ENCODE peak calls at places on chromosomes 13 and 19, in six cellular contexts. One of them, this sample, is unnamed.

GRCh38 chr19:14167594-14168138 is 31.3 kb upstream of the ASF1B start:
- DNase-seq in endodermal cell: no peak
- DNase-seq in T-helper 2 cell: peak
- DNase-seq in endothelial cell: no peak
- DNase-seq in GF-D8: no peak
- DNase-seq in DMS153: no peak
- DNase-seq in this sample: no peak

GRCh38 chr19:1768248-1768647 is 14.9 kb downstream of the ONECUT3 start:
- DNase-seq in endothelial cell: peak
- DNase-seq in DMS153: no peak
- DNase-seq in endodermal cell: peak
- DNase-seq in GF-D8: no peak
- DNase-seq in T-helper 2 cell: no peak
- DNase-seq in this sample: peak

GRCh38 chr19:7729831-7730285 is 2.1 kb downstream of the CLEC4G start:
- DNase-seq in T-helper 2 cell: no peak
- DNase-seq in endodermal cell: peak
- DNase-seq in endothelial cell: no peak
- DNase-seq in DMS153: no peak
- DNase-seq in GF-D8: no peak
- DNase-seq in this sample: no peak

GRCh38 chr13:44303681-44304432 is 69.8 kb upstream of the SERP2 start:
- DNase-seq in endodermal cell: no peak
- DNase-seq in endothelial cell: no peak
- DNase-seq in T-helper 2 cell: no peak
- DNase-seq in GF-D8: no peak
- DNase-seq in DMS153: no peak
- DNase-seq in this sample: no peak

GRCh38 chr13:49731766-49732165 is 40.5 kb upstream of the EBPL start:
- DNase-seq in T-helper 2 cell: no peak
- DNase-seq in GF-D8: no peak
- DNase-seq in endodermal cell: no peak
- DNase-seq in DMS153: no peak
- DNase-seq in endothelial cell: no peak
- DNase-seq in this sample: no peak

GRCh38 chr13:28475916-28476725 is 18.8 kb downstream of the FLT1 start:
- DNase-seq in DMS153: no peak
- DNase-seq in T-helper 2 cell: no peak
- DNase-seq in GF-D8: no peak
- DNase-seq in endodermal cell: no peak
- DNase-seq in endothelial cell: no peak
- DNase-seq in this sample: no peak

GRCh38 chr19:32339988-32340874 is 5.2 kb upstream of the ZNF507 start:
- DNase-seq in T-helper 2 cell: no peak
- DNase-seq in endodermal cell: peak
- DNase-seq in DMS153: peak
- DNase-seq in endothelial cell: peak
- DNase-seq in GF-D8: no peak
- DNase-seq in this sample: peak

GRCh38 chr13:44902793-44903192 is 86.5 kb downstream of the NUFIP1 start:
- DNase-seq in GF-D8: no peak
- DNase-seq in endodermal cell: no peak
- DNase-seq in DMS153: no peak
- DNase-seq in endothelial cell: no peak
- DNase-seq in T-helper 2 cell: no peak
- DNase-seq in this sample: no peak

GRCh38 chr19:47661161-47661560 is 52.1 kb upstream of the EHD2 start:
- DNase-seq in endothelial cell: no peak
- DNase-seq in endodermal cell: no peak
- DNase-seq in DMS153: no peak
- DNase-seq in T-helper 2 cell: no peak
- DNase-seq in GF-D8: no peak
- DNase-seq in this sample: no peak

GRCh38 chr19:2982983-2983350 is 5.6 kb downstream of the TLE6 start:
- DNase-seq in DMS153: peak
- DNase-seq in GF-D8: no peak
- DNase-seq in endodermal cell: peak
- DNase-seq in endothelial cell: no peak
- DNase-seq in T-helper 2 cell: no peak
- DNase-seq in this sample: no peak

GRCh38 chr19:47111081-47111589 is 2.4 kb downstream of the ZC3H4 start:
- DNase-seq in GF-D8: no peak
- DNase-seq in DMS153: no peak
- DNase-seq in T-helper 2 cell: peak
- DNase-seq in endodermal cell: peak
- DNase-seq in endothelial cell: no peak
- DNase-seq in this sample: no peak

GRCh38 chr19:39236527-39236926 is 8.3 kb downstream of the IFNL3 start:
- DNase-seq in GF-D8: no peak
- DNase-seq in endothelial cell: no peak
- DNase-seq in endodermal cell: no peak
- DNase-seq in T-helper 2 cell: peak
- DNase-seq in DMS153: no peak
- DNase-seq in this sample: no peak

GRCh38 chr19:50258918-50259372 is 55.5 kb downstream of the MYH14 start:
- DNase-seq in endothelial cell: no peak
- DNase-seq in DMS153: no peak
- DNase-seq in endodermal cell: peak
- DNase-seq in T-helper 2 cell: no peak
- DNase-seq in GF-D8: no peak
- DNase-seq in this sample: no peak

GRCh38 chr13:95480131-95480545 is 72.4 kb upstream of the CLDN10 start:
- DNase-seq in T-helper 2 cell: no peak
- DNase-seq in DMS153: no peak
- DNase-seq in GF-D8: peak
- DNase-seq in endodermal cell: no peak
- DNase-seq in endothelial cell: no peak
- DNase-seq in this sample: peak

GRCh38 chr13:45941261-45941660 is 89.7 kb upstream of the SIAH3 start:
- DNase-seq in endodermal cell: no peak
- DNase-seq in GF-D8: no peak
- DNase-seq in endothelial cell: no peak
- DNase-seq in DMS153: no peak
- DNase-seq in T-helper 2 cell: no peak
- DNase-seq in this sample: no peak

GRCh38 chr13:23674795-23675640 is 104.8 kb downstream of the TNFRSF19 start:
- DNase-seq in endodermal cell: no peak
- DNase-seq in DMS153: no peak
- DNase-seq in endothelial cell: no peak
- DNase-seq in GF-D8: no peak
- DNase-seq in T-helper 2 cell: no peak
- DNase-seq in this sample: no peak

GRCh38 chr19:42290523-42291436 is 11.2 kb upstream of the PRR19 start:
- DNase-seq in endothelial cell: peak
- DNase-seq in DMS153: no peak
- DNase-seq in T-helper 2 cell: peak
- DNase-seq in GF-D8: no peak
- DNase-seq in endodermal cell: peak
- DNase-seq in this sample: peak

GRCh38 chr13:102913924-102914628 is 68.2 kb downstream of the ERCC5 start:
- DNase-seq in T-helper 2 cell: no peak
- DNase-seq in endothelial cell: no peak
- DNase-seq in DMS153: no peak
- DNase-seq in GF-D8: no peak
- DNase-seq in endodermal cell: no peak
- DNase-seq in this sample: no peak

GRCh38 chr13:81487151-81487550 is 1146.2 kb upstream of the SPRY2 start:
- DNase-seq in T-helper 2 cell: no peak
- DNase-seq in DMS153: peak
- DNase-seq in endodermal cell: peak
- DNase-seq in GF-D8: no peak
- DNase-seq in endothelial cell: peak
- DNase-seq in this sample: peak

GRCh38 chr13:54232700-54233099 is 1204.1 kb downstream of the OLFM4 start:
- DNase-seq in T-helper 2 cell: no peak
- DNase-seq in DMS153: no peak
- DNase-seq in endothelial cell: no peak
- DNase-seq in GF-D8: no peak
- DNase-seq in endodermal cell: no peak
- DNase-seq in this sample: no peak

GRCh38 chr13:82569581-82569980 is 1312.7 kb downstream of the SLITRK1 start:
- DNase-seq in T-helper 2 cell: no peak
- DNase-seq in endodermal cell: no peak
- DNase-seq in DMS153: no peak
- DNase-seq in GF-D8: no peak
- DNase-seq in endothelial cell: no peak
- DNase-seq in this sample: no peak

GRCh38 chr19:11384778-11385129 is 640 bp upstream of the EPOR start:
- DNase-seq in endodermal cell: no peak
- DNase-seq in T-helper 2 cell: no peak
- DNase-seq in GF-D8: no peak
- DNase-seq in DMS153: no peak
- DNase-seq in endothelial cell: no peak
- DNase-seq in this sample: no peak

GRCh38 chr19:15177269-15178116 is 23.3 kb downstream of the NOTCH3 start:
- DNase-seq in endothelial cell: peak
- DNase-seq in DMS153: peak
- DNase-seq in GF-D8: peak
- DNase-seq in T-helper 2 cell: peak
- DNase-seq in endodermal cell: peak
- DNase-seq in this sample: peak

GRCh38 chr19:27647423-27647822 is 1565.5 kb downstream of the UQCRFS1 start:
- DNase-seq in GF-D8: no peak
- DNase-seq in DMS153: no peak
- DNase-seq in T-helper 2 cell: no peak
- DNase-seq in endothelial cell: no peak
- DNase-seq in endodermal cell: no peak
- DNase-seq in this sample: no peak

GRCh38 chr19:10418281-10419199 is 1.8 kb upstream of the PDE4A start:
- DNase-seq in DMS153: no peak
- DNase-seq in GF-D8: no peak
- DNase-seq in endothelial cell: no peak
- DNase-seq in T-helper 2 cell: no peak
- DNase-seq in endodermal cell: peak
- DNase-seq in this sample: peak

GRCh38 chr13:111049791-111050538 is 65.1 kb upstream of the ARHGEF7 start:
- DNase-seq in T-helper 2 cell: no peak
- DNase-seq in GF-D8: no peak
- DNase-seq in DMS153: no peak
- DNase-seq in endodermal cell: no peak
- DNase-seq in endothelial cell: no peak
- DNase-seq in this sample: peak

GRCh38 chr13:98033277-98034247 is 80.1 kb downstream of the IPO5 start:
- DNase-seq in T-helper 2 cell: no peak
- DNase-seq in endodermal cell: peak
- DNase-seq in DMS153: no peak
- DNase-seq in endothelial cell: peak
- DNase-seq in GF-D8: no peak
- DNase-seq in this sample: peak

GRCh38 chr13:42377640-42378382 is 105.9 kb downstream of the AKAP11 start:
- DNase-seq in T-helper 2 cell: peak
- DNase-seq in DMS153: no peak
- DNase-seq in GF-D8: no peak
- DNase-seq in endodermal cell: no peak
- DNase-seq in endothelial cell: no peak
- DNase-seq in this sample: peak

GRCh38 chr19:1016647-1017114 is 4.2 kb downstream of the TMEM259 start:
- DNase-seq in GF-D8: no peak
- DNase-seq in endothelial cell: no peak
- DNase-seq in T-helper 2 cell: no peak
- DNase-seq in endodermal cell: no peak
- DNase-seq in DMS153: no peak
- DNase-seq in this sample: no peak

GRCh38 chr13:64453831-64454230 is 2776.3 kb downstream of the PCDH9 start:
- DNase-seq in DMS153: no peak
- DNase-seq in endothelial cell: no peak
- DNase-seq in GF-D8: no peak
- DNase-seq in T-helper 2 cell: no peak
- DNase-seq in endodermal cell: no peak
- DNase-seq in this sample: no peak

GRCh38 chr19:39555883-39556282 is 15.9 kb upstream of the EID2 start:
- DNase-seq in T-helper 2 cell: no peak
- DNase-seq in endodermal cell: no peak
- DNase-seq in endothelial cell: no peak
- DNase-seq in DMS153: no peak
- DNase-seq in GF-D8: no peak
- DNase-seq in this sample: no peak

GRCh38 chr13:75327132-75327505 is 154.8 kb downstream of the TBC1D4 start:
- DNase-seq in endodermal cell: no peak
- DNase-seq in GF-D8: no peak
- DNase-seq in endothelial cell: no peak
- DNase-seq in T-helper 2 cell: no peak
- DNase-seq in DMS153: no peak
- DNase-seq in this sample: no peak

GRCh38 chr13:112820318-112820717 is 130.5 kb downstream of the ATP11A start:
- DNase-seq in GF-D8: no peak
- DNase-seq in T-helper 2 cell: no peak
- DNase-seq in endodermal cell: no peak
- DNase-seq in endothelial cell: no peak
- DNase-seq in DMS153: no peak
- DNase-seq in this sample: no peak

GRCh38 chr13:97880298-97880675 is 73.2 kb upstream of the IPO5 start:
- DNase-seq in endothelial cell: no peak
- DNase-seq in GF-D8: no peak
- DNase-seq in DMS153: no peak
- DNase-seq in endodermal cell: no peak
- DNase-seq in T-helper 2 cell: no peak
- DNase-seq in this sample: no peak

This sample was measured in Kasumi-1.